ENCODE peak calls at places on chromosomes 3 and 15, in nine cellular contexts. One of them, this sample, is unnamed.

GRCh38 chr3:135918600-135918999 is 46.9 kb upstream of the PPP2R3A start:
- DNase-seq in body of pancreas: no peak
- DNase-seq in testis: no peak
- DNase-seq in suprapubic skin: no peak
- DNase-seq in uterus: no peak
- DNase-seq in transverse colon: no peak
- DNase-seq in HCT116: peak; percentile 24
- DNase-seq in spleen: no peak
- DNase-seq in adrenal gland: no peak
- DNase-seq in this sample: no peak

GRCh38 chr3:45224824-45225464 is 1.1 kb downstream of the TMEM158 start:
- DNase-seq in body of pancreas: peak; percentile 67
- DNase-seq in testis: peak; percentile 89
- DNase-seq in suprapubic skin: peak; percentile 87
- DNase-seq in uterus: peak; percentile 72
- DNase-seq in transverse colon: peak; percentile 74
- DNase-seq in HCT116: no peak
- DNase-seq in spleen: peak; percentile 87
- DNase-seq in adrenal gland: peak; percentile 83
- DNase-seq in this sample: peak; percentile 75

GRCh38 chr3:133459400-133459799 is 59.5 kb downstream of the BFSP2 start:
- DNase-seq in body of pancreas: no peak
- DNase-seq in testis: no peak
- DNase-seq in suprapubic skin: no peak
- DNase-seq in uterus: no peak
- DNase-seq in transverse colon: peak; percentile 16
- DNase-seq in HCT116: no peak
- DNase-seq in spleen: no peak
- DNase-seq in adrenal gland: no peak
- DNase-seq in this sample: peak; percentile 57

GRCh38 chr3:143090486-143090885 is 29.1 kb upstream of the CHST2 start:
- DNase-seq in body of pancreas: no peak
- DNase-seq in testis: no peak
- DNase-seq in suprapubic skin: no peak
- DNase-seq in uterus: no peak
- DNase-seq in transverse colon: no peak
- DNase-seq in HCT116: no peak
- DNase-seq in spleen: no peak
- DNase-seq in adrenal gland: no peak
- DNase-seq in this sample: no peak

GRCh38 chr3:8301977-8302589 is 199.5 kb upstream of the LMCD1 start:
- DNase-seq in body of pancreas: no peak
- DNase-seq in testis: no peak
- DNase-seq in suprapubic skin: no peak
- DNase-seq in uterus: no peak
- DNase-seq in transverse colon: no peak
- DNase-seq in HCT116: peak; percentile 35
- DNase-seq in spleen: no peak
- DNase-seq in adrenal gland: no peak
- DNase-seq in this sample: no peak

GRCh38 chr15:34708422-34708821 is 46.4 kb downstream of the GJD2 start:
- DNase-seq in body of pancreas: no peak
- DNase-seq in testis: peak; percentile 54
- DNase-seq in suprapubic skin: no peak
- DNase-seq in uterus: no peak
- DNase-seq in transverse colon: no peak
- DNase-seq in HCT116: peak; percentile 19
- DNase-seq in spleen: no peak
- DNase-seq in adrenal gland: peak; percentile 26
- DNase-seq in this sample: no peak

GRCh38 chr15:90749754-90750153 is 32.6 kb downstream of the BLM start:
- DNase-seq in body of pancreas: no peak
- DNase-seq in testis: no peak
- DNase-seq in suprapubic skin: no peak
- DNase-seq in uterus: no peak
- DNase-seq in transverse colon: no peak
- DNase-seq in HCT116: no peak
- DNase-seq in spleen: no peak
- DNase-seq in adrenal gland: no peak
- DNase-seq in this sample: no peak

GRCh38 chr15:20295238-20295811 is 246.3 kb downstream of the GOLGA6L6 start:
- DNase-seq in body of pancreas: no peak
- DNase-seq in testis: peak; percentile 34
- DNase-seq in suprapubic skin: peak; percentile 78
- DNase-seq in uterus: no peak
- DNase-seq in transverse colon: no peak
- DNase-seq in HCT116: no peak
- DNase-seq in spleen: peak; percentile 83
- DNase-seq in adrenal gland: no peak
- DNase-seq in this sample: peak; percentile 18

GRCh38 chr3:68878322-68878721 is 54.0 kb downstream of the TAFA4 start:
- DNase-seq in body of pancreas: no peak
- DNase-seq in testis: no peak
- DNase-seq in suprapubic skin: no peak
- DNase-seq in uterus: no peak
- DNase-seq in transverse colon: no peak
- DNase-seq in HCT116: no peak
- DNase-seq in spleen: no peak
- DNase-seq in adrenal gland: no peak
- DNase-seq in this sample: no peak
- TF ChIP-seq CTCF in body of pancreas: peak; percentile 18
- TF ChIP-seq CTCF in testis: no peak
- TF ChIP-seq CTCF in suprapubic skin: peak; percentile 29
- TF ChIP-seq CTCF in uterus: no peak
- TF ChIP-seq CTCF in transverse colon: peak; percentile 44
- TF ChIP-seq CTCF in HCT116: peak; percentile 12
- TF ChIP-seq CTCF in spleen: no peak
- TF ChIP-seq CTCF in adrenal gland: peak; percentile 33
- TF ChIP-seq CTCF in this sample: peak; percentile 24

GRCh38 chr3:128488636-128488994 is 4.4 kb downstream of the GATA2 start:
- DNase-seq in body of pancreas: no peak
- DNase-seq in testis: no peak
- DNase-seq in suprapubic skin: no peak
- DNase-seq in uterus: no peak
- DNase-seq in transverse colon: no peak
- DNase-seq in HCT116: no peak
- DNase-seq in spleen: no peak
- DNase-seq in adrenal gland: no peak
- DNase-seq in this sample: no peak

GRCh38 chr3:128490650-128491070 is 2.3 kb downstream of the GATA2 start:
- DNase-seq in body of pancreas: no peak
- DNase-seq in testis: no peak
- DNase-seq in suprapubic skin: peak; percentile 69
- DNase-seq in uterus: no peak
- DNase-seq in transverse colon: no peak
- DNase-seq in HCT116: no peak
- DNase-seq in spleen: no peak
- DNase-seq in adrenal gland: no peak
- DNase-seq in this sample: no peak

GRCh38 chr3:128491071-128491899 is 1.7 kb downstream of the GATA2 start:
- DNase-seq in body of pancreas: peak; percentile 38
- DNase-seq in testis: no peak
- DNase-seq in suprapubic skin: peak; percentile 70
- DNase-seq in uterus: peak; percentile 33
- DNase-seq in transverse colon: no peak
- DNase-seq in HCT116: no peak
- DNase-seq in spleen: peak; percentile 58
- DNase-seq in adrenal gland: peak; percentile 22
- DNase-seq in this sample: no peak

GRCh38 chr3:128488995-128489859 is 3.8 kb downstream of the GATA2 start:
- DNase-seq in body of pancreas: peak; percentile 84
- DNase-seq in testis: no peak
- DNase-seq in suprapubic skin: peak; percentile 71
- DNase-seq in uterus: peak; percentile 82
- DNase-seq in transverse colon: no peak
- DNase-seq in HCT116: peak; percentile 35
- DNase-seq in spleen: peak; percentile 79
- DNase-seq in adrenal gland: peak; percentile 60
- DNase-seq in this sample: no peak

DNA sequence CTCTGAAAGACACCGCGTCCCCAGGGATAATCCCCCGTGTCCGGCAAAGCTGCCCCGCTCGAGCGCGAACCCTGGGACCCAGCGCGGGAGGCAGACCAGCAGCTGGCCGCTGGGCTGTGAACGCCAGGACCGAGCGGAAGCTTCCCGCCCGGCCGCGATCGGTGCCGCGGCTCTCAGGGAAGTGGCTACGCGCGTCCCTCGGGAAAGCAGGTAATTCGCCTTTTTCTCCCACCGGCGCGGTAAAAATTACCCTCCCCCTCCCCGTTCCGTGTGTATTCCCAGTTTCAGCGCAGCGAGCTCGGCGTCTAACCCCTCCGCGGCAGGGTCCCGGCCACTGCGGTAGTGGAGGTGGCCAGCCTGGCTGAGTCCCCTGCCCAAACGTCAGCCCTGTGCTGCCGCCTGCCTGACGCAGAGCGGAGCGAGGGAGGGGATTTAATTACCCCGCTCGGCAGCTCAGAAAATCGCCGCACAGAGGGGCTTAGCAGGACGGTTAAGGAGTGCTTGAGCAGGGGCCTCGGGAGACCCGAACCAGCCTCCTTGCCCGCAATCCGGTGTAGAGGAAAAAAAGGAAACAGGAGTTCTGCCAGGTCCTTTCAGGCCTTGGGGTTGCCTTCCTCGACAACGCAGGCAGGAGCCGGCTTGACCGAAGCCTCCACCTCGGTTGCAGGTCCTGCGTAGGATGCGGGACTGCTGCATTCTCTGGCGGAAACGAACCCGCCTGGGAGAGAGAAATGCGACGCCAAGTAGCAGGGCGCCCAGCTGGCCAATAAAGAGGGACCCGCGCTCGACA is 2.9 kb downstream of the GATA2 start:
- DNase-seq in body of pancreas: peak; percentile 59
- DNase-seq in testis: no peak
- DNase-seq in suprapubic skin: peak; percentile 76
- DNase-seq in uterus: peak; percentile 53
- DNase-seq in transverse colon: no peak
- DNase-seq in HCT116: no peak
- DNase-seq in spleen: peak; percentile 81
- DNase-seq in adrenal gland: no peak
- DNase-seq in this sample: peak; percentile 51
- TF ChIP-seq POLR2A in body of pancreas: peak; percentile 78
- TF ChIP-seq POLR2A in testis: no peak
- TF ChIP-seq POLR2A in suprapubic skin: no peak
- TF ChIP-seq POLR2A in uterus: peak; percentile 25
- TF ChIP-seq POLR2A in transverse colon: no peak
- TF ChIP-seq POLR2A in HCT116: no peak
- TF ChIP-seq POLR2A in spleen: no peak
- TF ChIP-seq POLR2A in adrenal gland: no peak
- TF ChIP-seq POLR2A in this sample: no peak

GRCh38 chr15:67824157-67824899 is 981 bp upstream of the SKOR1 start:
- DNase-seq in body of pancreas: no peak
- DNase-seq in testis: no peak
- DNase-seq in suprapubic skin: no peak
- DNase-seq in uterus: no peak
- DNase-seq in transverse colon: no peak
- DNase-seq in HCT116: no peak
- DNase-seq in spleen: peak; percentile 41
- DNase-seq in adrenal gland: no peak
- DNase-seq in this sample: peak; percentile 27

GRCh38 chr15:67823371-67824156 is 1.7 kb upstream of the SKOR1 start:
- DNase-seq in body of pancreas: no peak
- DNase-seq in testis: no peak
- DNase-seq in suprapubic skin: no peak
- DNase-seq in uterus: no peak
- DNase-seq in transverse colon: no peak
- DNase-seq in HCT116: no peak
- DNase-seq in spleen: peak; percentile 69
- DNase-seq in adrenal gland: no peak
- DNase-seq in this sample: no peak

GRCh38 chr15:67825880-67826716 is 789 bp downstream of the SKOR1 start:
- DNase-seq in body of pancreas: no peak
- DNase-seq in testis: no peak
- DNase-seq in suprapubic skin: no peak
- DNase-seq in uterus: no peak
- DNase-seq in transverse colon: no peak
- DNase-seq in HCT116: no peak
- DNase-seq in spleen: peak; percentile 69
- DNase-seq in adrenal gland: no peak
- DNase-seq in this sample: no peak

GRCh38 chr15:67826717-67827560 is 1.6 kb downstream of the SKOR1 start:
- DNase-seq in body of pancreas: no peak
- DNase-seq in testis: no peak
- DNase-seq in suprapubic skin: no peak
- DNase-seq in uterus: no peak
- DNase-seq in transverse colon: no peak
- DNase-seq in HCT116: no peak
- DNase-seq in spleen: peak; percentile 56
- DNase-seq in adrenal gland: no peak
- DNase-seq in this sample: no peak

GRCh38 chr15:67824900-67825879 is at the start of gene SKOR1:
- DNase-seq in body of pancreas: no peak
- DNase-seq in testis: no peak
- DNase-seq in suprapubic skin: no peak
- DNase-seq in uterus: no peak
- DNase-seq in transverse colon: no peak
- DNase-seq in HCT116: no peak
- DNase-seq in spleen: peak; percentile 64
- DNase-seq in adrenal gland: no peak
- DNase-seq in this sample: peak; percentile 48
- H3K27me3 ChIP-seq in body of pancreas: no peaks in the 10 kb centered on the region
- H3K27me3 ChIP-seq in testis: peaks cover 7% of the 10 kb centered on the region
- H3K27me3 ChIP-seq in suprapubic skin: peaks cover 100% of the 10 kb centered on the region
- H3K27me3 ChIP-seq in uterus: peaks cover 78% of the 10 kb centered on the region
- H3K27me3 ChIP-seq in transverse colon: peaks cover 100% of the 10 kb centered on the region
- H3K27me3 ChIP-seq in HCT116: no peaks in the 10 kb centered on the region
- H3K27me3 ChIP-seq in spleen: peaks cover 100% of the 10 kb centered on the region
- H3K27me3 ChIP-seq in adrenal gland: peaks cover 99% of the 10 kb centered on the region
- H3K27me3 ChIP-seq in this sample: peaks cover 100% of the 10 kb centered on the region

DNA sequence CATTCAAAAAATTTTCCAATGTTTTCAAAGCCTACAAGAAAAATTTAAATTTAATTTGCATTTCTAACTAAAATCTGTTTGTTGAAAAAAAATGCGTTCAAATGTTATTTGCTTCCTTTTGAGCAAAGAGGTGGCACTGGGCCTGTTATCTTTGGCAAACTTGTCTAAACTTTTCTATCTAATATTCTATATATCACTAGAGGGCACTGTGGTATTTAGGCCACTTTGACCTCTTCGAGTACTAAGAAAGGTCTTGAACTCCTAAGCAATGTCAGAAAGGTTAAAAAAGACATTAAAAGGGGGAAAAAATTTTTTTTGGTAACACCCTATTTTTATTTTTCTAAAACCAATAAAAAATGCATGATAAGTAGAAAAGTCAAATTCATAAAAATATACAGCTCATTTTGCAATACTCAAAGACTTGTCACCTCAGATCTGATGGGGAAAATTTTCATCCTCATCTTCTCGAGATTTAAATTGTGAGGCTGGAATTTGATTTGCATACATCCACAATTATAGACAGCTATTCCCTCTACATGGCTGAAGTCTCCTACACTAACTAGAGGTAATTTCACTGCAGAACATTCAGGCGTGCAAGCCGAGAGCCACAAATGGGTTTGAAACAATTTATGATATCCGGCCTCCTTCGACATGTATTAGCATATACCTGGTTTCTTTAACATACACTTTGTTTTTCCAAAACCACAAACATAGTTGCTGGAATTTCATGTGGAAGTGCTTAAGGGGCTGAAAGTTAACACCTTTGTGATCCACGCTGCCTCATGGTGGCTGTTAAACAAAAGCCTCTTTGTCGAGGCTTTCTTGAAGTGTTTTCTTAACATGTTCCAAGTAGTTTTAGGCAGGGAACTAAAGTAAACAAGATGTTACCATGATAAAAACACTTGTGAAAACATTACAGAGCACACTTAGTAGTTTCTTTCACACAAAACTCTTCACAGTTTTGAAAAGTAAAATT is 576.4 kb downstream of the FOXP1 start:
- DNase-seq in body of pancreas: peak; percentile 24
- DNase-seq in testis: no peak
- DNase-seq in suprapubic skin: no peak
- DNase-seq in uterus: no peak
- DNase-seq in transverse colon: no peak
- DNase-seq in HCT116: no peak
- DNase-seq in spleen: no peak
- DNase-seq in adrenal gland: no peak
- DNase-seq in this sample: no peak
- TF ChIP-seq CTCF in body of pancreas: peak; percentile 36
- TF ChIP-seq CTCF in testis: peak; percentile 19
- TF ChIP-seq CTCF in suprapubic skin: no peak
- TF ChIP-seq CTCF in uterus: peak; percentile 49
- TF ChIP-seq CTCF in transverse colon: peak; percentile 50
- TF ChIP-seq CTCF in HCT116: peak; percentile 15
- TF ChIP-seq CTCF in spleen: peak; percentile 46
- TF ChIP-seq CTCF in adrenal gland: no peak
- TF ChIP-seq CTCF in this sample: peak; percentile 23